ENCODE peak calls at places on chromosomes 2 and 18, in five cellular contexts. U is GM23338, E is left lung, K is A549, T is neural progenitor cell. Y is an unnamed sample.

GRCh38 chr2:42092084-42092996 is 44.5 kb downstream of the PKDCC start:
- DNase-seq in T (peak; percentile 48), E (no peak), K (peak; percentile 75), U (peak; percentile 65), Y (no peak)

GRCh38 chr18:8792688-8793316 is 87.4 kb downstream of the MTCL1 start:
- DNase-seq in E (no peak), T (no peak), U (no peak), K (no peak), Y (no peak)

GRCh38 chr2:25743132-25743830 is 69.9 kb upstream of the DTNB start:
- DNase-seq in U (no peak), T (no peak), E (no peak), K (no peak), Y (peak; percentile 49)

GRCh38 chr2:143458258-143458954 is 329.2 kb downstream of the ARHGAP15 start:
- DNase-seq in K (no peak), U (no peak), E (no peak), T (no peak), Y (no peak)

GRCh38 chr2:190879474-190880373 is 897 bp upstream of the GLS start:
- DNase-seq in K (no peak), U (no peak), T (no peak), E (no peak), Y (no peak)

GRCh38 chr18:74760436-74760835 is 162.8 kb downstream of the ZNF407 start:
- DNase-seq in K (no peak), E (no peak), T (no peak), U (peak; percentile 8), Y (no peak)

GRCh38 chr2:12416600-12416999 is 300.1 kb upstream of the TRIB2 start:
- DNase-seq in K (peak; percentile 16), E (no peak), U (peak; percentile 14), T (peak; percentile 12), Y (peak; percentile 68)

GRCh38 chr18:23243178-23243577 is 107.9 kb downstream of the CABLES1 start:
- DNase-seq in T (peak; percentile 43), E (peak; percentile 77), U (peak; percentile 54), K (no peak), Y (no peak)

DNA sequence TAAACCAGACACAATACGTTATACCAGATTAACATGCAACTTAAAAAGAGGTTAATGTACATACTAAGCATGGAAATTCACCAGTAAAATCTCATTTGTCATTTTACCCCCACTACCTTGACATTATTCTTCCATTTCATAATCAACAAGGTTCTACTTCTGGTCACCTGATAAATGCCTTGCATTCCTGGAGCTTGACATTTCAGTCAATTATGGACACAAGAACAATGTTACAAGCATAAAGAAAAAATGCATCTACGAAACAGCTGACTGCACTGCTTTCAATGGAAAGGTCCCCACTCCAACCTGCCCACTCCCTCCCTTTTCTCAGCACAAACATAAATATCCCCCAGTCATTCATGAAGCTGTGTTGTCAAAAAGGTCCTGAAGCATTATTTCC is 31.4 kb downstream of the ARL5A start:
- DNase-seq in E (no peak), K (no peak), U (no peak), T (no peak), Y (no peak)
- H3K4me1 ChIP-seq in E (no peaks in the 10 kb centered on the region), K (peaks cover 5% of the 10 kb centered on the region), U (peaks cover 17% of the 10 kb centered on the region), T (no peaks in the 10 kb centered on the region), Y (no peaks in the 10 kb centered on the region)

GRCh38 chr2:65023742-65024141 is 32.5 kb upstream of the CEP68 start:
- DNase-seq in T (peak; percentile 8), U (no peak), E (no peak), K (no peak), Y (no peak)
- H3K4me1 ChIP-seq in T (no peaks in the 10 kb centered on the region), U (no peaks in the 10 kb centered on the region), E (peaks cover 18% of the 10 kb centered on the region), K (peaks cover 20% of the 10 kb centered on the region), Y (no peaks in the 10 kb centered on the region)

DNA sequence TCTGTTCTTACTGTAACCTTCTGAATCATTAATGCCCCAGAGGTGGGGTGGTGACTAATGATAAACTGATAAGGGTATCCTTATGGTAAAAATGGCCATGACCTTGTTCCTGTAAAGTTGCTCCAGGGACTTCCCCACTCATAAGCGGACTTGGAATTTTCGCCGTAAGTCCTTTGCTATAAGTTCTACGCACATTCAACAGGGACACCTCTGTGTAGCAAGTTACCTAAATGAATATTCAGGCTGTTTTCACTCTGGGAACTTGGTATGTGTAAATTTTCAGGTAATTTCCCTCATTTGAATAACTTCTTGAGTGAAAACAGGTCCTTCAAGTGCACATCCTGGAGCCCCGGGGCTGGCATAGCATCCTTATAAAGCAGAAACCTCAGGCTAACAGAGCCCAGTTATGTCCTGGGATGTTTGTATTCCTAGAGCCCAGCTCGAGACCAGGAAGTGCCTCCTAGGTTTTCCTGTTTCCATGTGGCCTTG is 9.4 kb upstream of the AGFG1 start:
- DNase-seq in E (no peak), K (no peak), U (no peak), T (no peak), Y (no peak)
- H3K4me1 ChIP-seq in E (peaks cover 33% of the 10 kb centered on the region), K (peaks cover 77% of the 10 kb centered on the region), U (peaks cover 8% of the 10 kb centered on the region), T (peaks cover 9% of the 10 kb centered on the region), Y (no peaks in the 10 kb centered on the region)

GRCh38 chr2:120180066-120180465 is 43.1 kb downstream of the TMEM185B start:
- DNase-seq in E (no peak), K (no peak), T (no peak), U (no peak), Y (no peak)
- H3K4me1 ChIP-seq in E (peaks cover 14% of the 10 kb centered on the region), K (no peaks in the 10 kb centered on the region), T (peaks cover 3% of the 10 kb centered on the region), U (no peaks in the 10 kb centered on the region), Y (no peaks in the 10 kb centered on the region)

GRCh38 chr2:68769586-68770270 is 35.1 kb downstream of the ARHGAP25 start:
- DNase-seq in E (no peak), U (peak; percentile 28), T (no peak), K (no peak), Y (no peak)

GRCh38 chr2:68770271-68771111 is 35.9 kb downstream of the ARHGAP25 start:
- DNase-seq in U (no peak), E (no peak), T (no peak), K (no peak), Y (no peak)

GRCh38 chr2:68772109-68772508 is 37.5 kb downstream of the ARHGAP25 start:
- DNase-seq in U (no peak), T (no peak), K (no peak), E (no peak), Y (no peak)

GRCh38 chr2:68768951-68769350 is 34.3 kb downstream of the ARHGAP25 start:
- DNase-seq in U (no peak), K (no peak), T (no peak), E (no peak), Y (no peak)

DNA sequence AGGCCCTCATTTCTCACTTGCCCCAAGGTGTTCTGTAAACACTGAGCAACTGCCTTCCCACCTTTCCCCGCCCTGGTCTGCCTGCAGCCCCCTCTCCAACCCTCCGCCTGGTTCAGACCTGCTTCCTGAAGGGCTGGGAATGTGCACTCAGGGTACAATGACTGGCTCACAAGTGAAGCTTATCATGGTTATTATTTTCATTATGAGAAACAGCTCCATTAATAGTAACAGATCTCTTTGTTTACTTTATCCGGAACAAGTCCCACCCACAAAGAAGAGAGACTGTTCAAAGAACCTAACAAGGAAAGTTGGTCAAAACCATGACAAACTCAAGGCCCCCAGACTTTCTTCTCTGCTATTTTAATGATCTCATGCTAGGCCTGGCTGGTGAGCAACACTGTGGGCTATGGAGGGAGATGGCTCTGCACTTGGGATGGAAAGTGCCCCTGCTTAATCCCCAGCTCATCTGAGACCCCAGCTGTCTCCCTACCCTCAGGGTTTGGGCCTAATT is 36.7 kb downstream of the ARHGAP25 start:
- DNase-seq in U (no peak), T (no peak), K (no peak), E (no peak), Y (no peak)
- H3K4me1 ChIP-seq in U (peaks cover 18% of the 10 kb centered on the region), T (no peaks in the 10 kb centered on the region), K (no peaks in the 10 kb centered on the region), E (peaks cover 99% of the 10 kb centered on the region), Y (peaks cover 2% of the 10 kb centered on the region)

GRCh38 chr2:147634801-147635200 is 210.0 kb upstream of the ACVR2A start:
- DNase-seq in T (no peak), K (no peak), U (no peak), E (no peak), Y (no peak)

GRCh38 chr2:147628971-147629421 is 215.8 kb upstream of the ACVR2A start:
- DNase-seq in K (no peak), U (no peak), T (no peak), E (no peak), Y (no peak)

GRCh38 chr2:147631294-147631693 is 213.5 kb upstream of the ACVR2A start:
- DNase-seq in T (no peak), E (no peak), K (no peak), U (no peak), Y (no peak)

GRCh38 chr2:147630585-147630984 is 214.2 kb upstream of the ACVR2A start:
- DNase-seq in K (no peak), T (no peak), E (no peak), U (no peak), Y (no peak)

DNA sequence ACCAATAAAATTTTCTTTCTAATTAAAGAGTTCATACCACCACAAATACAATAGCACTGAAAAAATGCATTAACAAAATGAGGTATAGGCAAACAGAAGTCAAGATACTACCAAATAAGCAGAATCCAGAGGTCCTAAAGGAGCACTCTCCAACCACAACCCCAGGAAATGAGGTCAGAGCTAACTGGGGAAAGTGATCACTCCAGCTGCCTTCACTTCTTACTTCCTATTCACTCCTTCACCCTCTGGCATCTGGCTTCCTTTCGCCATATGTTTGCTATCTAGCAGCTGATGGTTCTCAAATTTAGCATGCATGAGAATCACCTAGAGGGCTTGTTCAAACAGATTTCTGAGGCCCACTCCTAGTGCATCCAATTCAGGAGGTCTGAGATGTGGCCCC is 212.6 kb upstream of the ACVR2A start:
- DNase-seq in K (no peak), E (no peak), U (no peak), T (no peak), Y (no peak)
- H3K4me1 ChIP-seq in K (no peaks in the 10 kb centered on the region), E (peaks cover 29% of the 10 kb centered on the region), U (no peaks in the 10 kb centered on the region), T (no peaks in the 10 kb centered on the region), Y (no peaks in the 10 kb centered on the region)

DNA sequence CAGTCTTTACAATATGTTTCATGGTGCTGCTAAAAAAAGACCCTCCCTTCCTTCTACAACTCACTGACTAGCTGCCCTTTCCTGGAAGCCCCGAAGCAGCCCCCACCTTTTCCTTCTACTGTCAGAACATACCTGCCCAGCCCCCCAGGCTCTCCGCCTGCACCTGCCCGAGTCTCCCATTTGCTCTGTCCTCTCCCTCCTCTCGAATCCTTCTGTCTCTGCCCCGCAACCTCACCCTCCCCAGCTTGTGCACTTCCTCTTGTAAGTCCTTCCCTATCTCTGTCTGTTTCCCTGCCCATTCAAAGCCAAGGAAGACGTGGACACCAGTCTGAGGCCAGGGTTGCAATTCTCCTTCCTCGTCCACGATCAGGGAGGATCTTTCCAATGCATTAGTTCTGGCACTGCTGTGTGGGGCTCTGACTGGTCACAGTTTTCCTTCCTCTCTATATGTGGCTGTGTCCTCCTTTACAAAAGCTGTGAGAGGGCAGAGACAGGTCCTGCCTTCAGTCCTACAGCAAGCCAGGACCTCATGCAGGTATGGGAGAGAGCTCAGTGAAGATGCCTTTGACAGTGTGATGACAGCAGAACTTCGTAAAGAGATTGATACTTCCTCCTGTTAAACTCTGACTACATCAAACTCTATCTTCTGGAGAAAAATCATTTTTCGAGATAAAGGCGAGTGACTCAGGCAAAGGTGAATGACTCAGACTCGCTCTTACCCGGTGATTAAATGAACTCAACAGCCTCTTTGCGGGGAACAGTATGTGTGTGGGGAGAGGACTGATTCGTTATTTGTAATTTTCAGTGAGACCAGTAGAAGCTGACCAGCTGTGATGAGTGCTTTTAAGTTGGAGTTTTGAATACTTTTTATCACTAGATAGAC is 14.2 kb downstream of the TNFRSF11A start:
- DNase-seq in U (peak; percentile 64), E (no peak), K (peak; percentile 37), T (no peak), Y (peak; percentile 56)
- H3K4me1 ChIP-seq in U (peaks cover 52% of the 10 kb centered on the region), E (no peaks in the 10 kb centered on the region), K (peaks cover 31% of the 10 kb centered on the region), T (peaks cover 15% of the 10 kb centered on the region), Y (no peaks in the 10 kb centered on the region)

GRCh38 chr2:217964255-217964654 is 38.5 kb downstream of the TNS1 start:
- DNase-seq in T (no peak), E (no peak), U (no peak), K (no peak), Y (peak; percentile 64)
- H3K4me1 ChIP-seq in T (peaks cover 11% of the 10 kb centered on the region), E (peaks cover 29% of the 10 kb centered on the region), U (peaks cover 11% of the 10 kb centered on the region), K (peaks cover 13% of the 10 kb centered on the region), Y (no peaks in the 10 kb centered on the region)